ENCODE peak calls at places on chromosomes 7 and 10, in ten cellular contexts. C is psoas muscle, O is PC-9, N is IMR-90, W is endodermal cell, D is cardiac muscle cell, J is lower lobe of right lung, I is gastrocnemius medialis, H is sigmoid colon, Q is adrenal gland. X is an unnamed sample. For H3K9me3, the result is how much of the 10 kb centered on the place peaks cover.

GRCh38 chr10:101675115-101675514 is 19.9 kb downstream of the FBXW4 start:
- DNase-seq in C (no peak), O (no peak), N (no peak), W (no peak), D (no peak), J (no peak), I (no peak), H (no peak), Q (no peak), X (no peak)

GRCh38 chr7:18426564-18427226 is 68.9 kb upstream of the HDAC9 start:
- DNase-seq in C (no peak), O (peak), N (peak), W (no peak), D (no peak), J (no peak), I (no peak), H (no peak), Q (no peak), X (no peak)

GRCh38 chr10:49194212-49194920 is 6.2 kb upstream of the TMEM273 start:
- DNase-seq in C (no peak), O (no peak), N (no peak), W (no peak), D (no peak), J (no peak), I (no peak), H (no peak), Q (no peak), X (no peak)

GRCh38 chr10:88244781-88245350 is 338.3 kb downstream of the RNLS start:
- DNase-seq in C (no peak), O (no peak), N (no peak), W (no peak), D (no peak), J (no peak), I (no peak), H (no peak), Q (no peak), X (no peak)

GRCh38 chr10:97508342-97508741 is 9.6 kb downstream of the UBTD1 start:
- DNase-seq in C (no peak), O (no peak), N (peak), W (no peak), D (no peak), J (no peak), I (no peak), H (no peak), Q (no peak), X (no peak)

GRCh38 chr10:22410846-22411245 is 65.5 kb downstream of the SPAG6 start:
- DNase-seq in C (no peak), O (no peak), N (no peak), W (no peak), D (no peak), J (no peak), I (no peak), H (no peak), Q (no peak), X (no peak)

GRCh38 chr10:34407227-34407626 is 407.9 kb downstream of the PARD3 start:
- DNase-seq in C (no peak), O (no peak), N (peak), W (no peak), D (no peak), J (no peak), I (no peak), H (no peak), Q (no peak), X (no peak)

GRCh38 chr7:137717811-137718271 is 128.9 kb downstream of the DGKI start:
- DNase-seq in C (no peak), O (no peak), N (peak), W (peak), D (no peak), J (no peak), I (no peak), H (no peak), Q (no peak), X (no peak)

GRCh38 chr10:52652431-52653220 is 120.0 kb downstream of the MBL2 start:
- DNase-seq in C (no peak), O (no peak), N (no peak), W (no peak), D (no peak), J (no peak), I (no peak), H (no peak), Q (no peak), X (no peak)

GRCh38 chr10:83682399-83682798 is 456.9 kb upstream of the GHITM start:
- DNase-seq in C (no peak), O (no peak), N (no peak), W (no peak), D (no peak), J (no peak), I (no peak), H (no peak), Q (no peak), X (no peak)

GRCh38 chr7:141430426-141431142 is 120.6 kb upstream of the AGK start:
- DNase-seq in C (no peak), O (no peak), N (no peak), W (peak), D (peak), J (no peak), I (no peak), H (no peak), Q (no peak), X (no peak)

GRCh38 chr7:105794741-105795729 is 81.4 kb downstream of the ATXN7L1 start:
- DNase-seq in C (no peak), O (peak), N (peak), W (no peak), D (no peak), J (no peak), I (no peak), H (peak), Q (peak), X (no peak)

GRCh38 chr7:142328006-142328405 is 70.1 kb upstream of the PRSS58 start:
- DNase-seq in C (no peak), O (no peak), N (no peak), W (no peak), D (no peak), J (no peak), I (no peak), H (no peak), Q (no peak), X (no peak)

GRCh38 chr7:70189261-70189660 is 591.0 kb downstream of the AUTS2 start:
- DNase-seq in C (no peak), O (no peak), N (no peak), W (no peak), D (no peak), J (no peak), I (no peak), H (no peak), Q (no peak), X (no peak)

GRCh38 chr10:84329986-84330651 is 1.7 kb downstream of the CCSER2 start:
- DNase-seq in C (no peak), O (no peak), N (no peak), W (no peak), D (no peak), J (no peak), I (no peak), H (no peak), Q (no peak), X (no peak)

GRCh38 chr10:2278391-2278790 is 541.1 kb upstream of the ADARB2 start:
- DNase-seq in C (no peak), O (no peak), N (no peak), W (no peak), D (no peak), J (no peak), I (no peak), H (no peak), Q (no peak), X (no peak)

GRCh38 chr10:44981172-44982113 is 2.8 kb upstream of the DEPP1 start:
- DNase-seq in C (peak), O (peak), N (peak), W (no peak), D (no peak), J (peak), I (no peak), H (peak), Q (peak), X (no peak)

GRCh38 chr7:77867208-77867915 is 68.8 kb downstream of the PHTF2 start:
- DNase-seq in C (no peak), O (no peak), N (peak), W (no peak), D (no peak), J (no peak), I (no peak), H (no peak), Q (no peak), X (no peak)

GRCh38 chr7:92782855-92783254 is 53.5 kb downstream of the CDK6 start:
- DNase-seq in C (no peak), O (no peak), N (no peak), W (no peak), D (no peak), J (no peak), I (no peak), H (no peak), Q (no peak), X (no peak)

GRCh38 chr10:79053481-79054202 is 15.1 kb upstream of the ZMIZ1 start:
- DNase-seq in C (peak), O (no peak), N (no peak), W (no peak), D (no peak), J (peak), I (no peak), H (peak), Q (peak), X (peak)

GRCh38 chr7:92158660-92159575 is 20.0 kb downstream of the LRRD1 start:
- DNase-seq in C (no peak), O (no peak), N (peak), W (no peak), D (no peak), J (no peak), I (no peak), H (no peak), Q (no peak), X (no peak)

GRCh38 chr10:84244651-84245270 is at the start of gene RGR:
- DNase-seq in C (no peak), O (no peak), N (no peak), W (no peak), D (no peak), J (no peak), I (no peak), H (peak), Q (no peak), X (no peak)

GRCh38 chr7:10474048-10474447 is 499.6 kb upstream of the PHF14 start:
- DNase-seq in C (no peak), O (no peak), N (no peak), W (no peak), D (no peak), J (no peak), I (no peak), H (no peak), Q (no peak), X (no peak)

GRCh38 chr10:43075612-43076003 is 1.3 kb upstream of the RET start:
- DNase-seq in C (no peak), O (no peak), N (no peak), W (peak), D (no peak), J (no peak), I (no peak), H (no peak), Q (no peak), X (peak)

GRCh38 chr7:657565-658119 is 68.9 kb upstream of the DNAAF5 start:
- DNase-seq in C (no peak), O (no peak), N (peak), W (no peak), D (peak), J (no peak), I (no peak), H (peak), Q (no peak), X (no peak)

GRCh38 chr7:652881-653280 is 73.6 kb upstream of the DNAAF5 start:
- DNase-seq in C (no peak), O (no peak), N (no peak), W (no peak), D (no peak), J (no peak), I (no peak), H (no peak), Q (no peak), X (no peak)

GRCh38 chr7:651032-651728 is 75.3 kb upstream of the DNAAF5 start:
- DNase-seq in C (no peak), O (no peak), N (no peak), W (no peak), D (no peak), J (peak), I (no peak), H (no peak), Q (no peak), X (peak)

GRCh38 chr7:655758-656157 is 70.7 kb upstream of the DNAAF5 start:
- DNase-seq in C (no peak), O (no peak), N (no peak), W (no peak), D (no peak), J (no peak), I (no peak), H (no peak), Q (no peak), X (no peak)

GRCh38 chr7:653829-654764 is 72.4 kb upstream of the DNAAF5 start:
- DNase-seq in C (no peak), O (no peak), N (no peak), W (no peak), D (no peak), J (no peak), I (no peak), H (no peak), Q (no peak), X (no peak)
- H3K9me3 ChIP-seq in C (under half), O (under half), N (under half), W (under half), D (under half), J (under half), I (under half), H (under half), Q (under half), X (under half)

GRCh38 chr7:50588937-50589336 is 23.7 kb upstream of the DDC start:
- DNase-seq in C (no peak), O (no peak), N (no peak), W (peak), D (no peak), J (no peak), I (no peak), H (no peak), Q (no peak), X (no peak)
- TF ChIP-seq CTCF in C (no peak), O (no peak), N (no peak), W (peak), D (peak), J (no peak), I (no peak), H (no peak), Q (no peak), X (no peak)

GRCh38 chr7:143413123-143413522 is 4.5 kb upstream of the EPHA1 start:
- DNase-seq in C (no peak), O (no peak), N (no peak), W (no peak), D (no peak), J (no peak), I (no peak), H (no peak), Q (no peak), X (no peak)

GRCh38 chr7:143408247-143408685 is 390 bp downstream of the EPHA1 start:
- DNase-seq in C (no peak), O (no peak), N (no peak), W (no peak), D (no peak), J (no peak), I (no peak), H (no peak), Q (no peak), X (no peak)

GRCh38 chr7:143411976-143412708 is 3.5 kb upstream of the EPHA1 start:
- DNase-seq in C (no peak), O (no peak), N (no peak), W (no peak), D (no peak), J (no peak), I (no peak), H (no peak), Q (no peak), X (no peak)

GRCh38 chr7:143408686-143409551 is at the start of gene EPHA1:
- DNase-seq in C (no peak), O (peak), N (no peak), W (peak), D (no peak), J (peak), I (no peak), H (no peak), Q (no peak), X (peak)

DNA sequence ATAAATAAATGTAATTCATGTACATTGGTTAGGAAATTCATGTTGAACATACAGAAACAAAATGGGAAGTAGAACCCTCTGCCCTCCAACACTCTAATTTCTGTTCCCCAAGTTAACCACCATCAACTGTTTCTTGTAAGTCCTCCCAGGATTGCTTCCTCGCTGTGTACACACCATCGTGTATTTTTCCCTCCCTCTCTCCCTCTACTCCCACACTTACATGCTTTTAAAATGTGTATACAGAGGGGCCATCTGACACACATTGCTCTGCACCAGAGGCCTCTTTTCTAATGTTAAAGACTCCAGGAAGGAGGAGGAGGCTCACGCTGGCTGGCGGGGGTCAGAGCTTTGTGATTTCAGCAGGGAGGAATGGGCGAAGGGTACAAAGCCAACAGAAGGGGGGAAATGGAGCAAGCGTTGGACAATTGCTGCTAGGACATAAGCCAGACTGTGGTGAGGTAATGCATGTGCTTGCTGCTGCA is 1.9 kb upstream of the EPHA1 start:
- DNase-seq in C (no peak), O (no peak), N (peak), W (peak), D (no peak), J (no peak), I (no peak), H (peak), Q (no peak), X (peak)
- H3K4me3 ChIP-seq in C (no peak), O (no peak), N (no peak), W (no peak), D (no peak), J (no peak), I (no peak), H (no peak), Q (no peak), X (no peak)

GRCh38 chr10:90929179-90929578 is 8.3 kb upstream of the ANKRD1 start:
- DNase-seq in C (no peak), O (no peak), N (no peak), W (no peak), D (no peak), J (no peak), I (no peak), H (no peak), Q (no peak), X (no peak)

GRCh38 chr10:90930070-90930837 is 9.4 kb upstream of the ANKRD1 start:
- DNase-seq in C (no peak), O (peak), N (peak), W (peak), D (peak), J (no peak), I (no peak), H (no peak), Q (no peak), X (no peak)

GRCh38 chr10:90924552-90924951 is 3.7 kb upstream of the ANKRD1 start:
- DNase-seq in C (no peak), O (no peak), N (no peak), W (no peak), D (no peak), J (no peak), I (no peak), H (no peak), Q (no peak), X (no peak)

GRCh38 chr10:90925078-90926029 is 4.5 kb upstream of the ANKRD1 start:
- DNase-seq in C (no peak), O (no peak), N (no peak), W (peak), D (no peak), J (no peak), I (no peak), H (no peak), Q (no peak), X (no peak)

DNA sequence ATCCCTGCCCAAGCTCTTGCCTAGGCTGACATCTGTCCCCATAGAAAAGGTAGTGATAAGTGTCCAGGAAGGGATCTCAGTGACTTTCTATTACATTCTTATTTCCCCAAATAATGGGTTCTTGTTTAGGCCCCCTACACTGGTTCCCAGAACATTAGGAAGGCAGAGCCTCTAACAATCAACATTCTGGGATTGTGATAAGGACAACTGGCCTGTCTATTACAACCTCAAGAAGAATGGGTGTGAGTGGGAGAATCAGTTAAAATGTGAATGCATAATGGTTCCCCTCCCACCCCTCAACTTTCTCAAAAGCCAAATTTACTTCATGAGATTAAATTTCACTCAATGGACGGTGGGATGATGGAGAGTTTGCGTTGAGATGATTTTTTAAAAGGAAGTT is 6.4 kb upstream of the ANKRD1 start:
- DNase-seq in C (no peak), O (no peak), N (no peak), W (no peak), D (no peak), J (no peak), I (no peak), H (no peak), Q (no peak), X (no peak)
- H3K9me3 ChIP-seq in C (under half), O (under half), N (under half), W (under half), D (under half), J (under half), I (under half), H (under half), Q (under half), X (under half)

DNA sequence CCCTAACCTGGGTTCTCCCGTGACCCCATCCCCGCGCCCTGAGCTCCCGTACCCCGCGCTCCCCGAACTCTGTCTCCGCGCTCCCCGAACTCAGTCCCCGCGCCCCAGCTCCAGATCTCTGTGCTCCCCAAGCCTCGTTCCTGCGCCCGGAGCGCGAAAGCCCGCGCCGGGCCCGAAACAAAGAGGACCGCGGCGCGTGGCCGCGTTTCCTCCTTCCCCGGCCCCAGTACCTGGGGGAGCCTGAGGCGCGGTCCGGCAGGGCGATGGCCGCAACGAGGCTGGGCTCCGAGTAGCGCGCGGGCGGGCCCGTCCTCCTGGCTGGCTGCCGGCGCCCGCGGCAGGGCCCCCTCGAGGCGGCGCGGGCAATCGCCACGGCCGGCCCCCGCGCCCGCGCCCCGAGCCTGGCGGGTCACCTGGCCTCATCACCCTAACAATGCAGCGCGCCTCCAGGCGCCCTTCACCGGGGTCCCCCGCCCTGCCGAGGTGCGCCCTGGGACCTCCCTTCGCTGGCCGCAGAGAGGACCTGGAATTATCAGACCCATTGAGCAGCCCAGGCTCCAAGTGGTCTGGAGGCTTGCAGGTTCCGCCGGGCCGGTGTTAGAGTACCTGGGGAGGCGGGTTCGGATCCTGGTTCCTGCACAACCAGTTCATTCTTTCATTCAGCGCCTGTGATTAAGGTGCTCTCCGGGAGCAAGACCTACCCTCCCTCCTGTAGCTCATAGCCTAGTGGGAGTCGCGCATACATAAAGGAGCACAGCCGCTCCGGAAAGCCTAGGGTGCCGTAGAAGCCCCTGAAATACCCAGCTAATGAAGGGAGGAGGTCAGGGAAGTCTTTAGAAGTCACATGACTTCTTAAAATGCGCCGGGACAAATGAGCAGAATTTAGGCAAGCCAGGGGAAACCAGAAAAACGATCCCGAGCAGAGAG is at the start of gene TNS3:
- DNase-seq in C (peak), O (peak), N (peak), W (peak), D (peak), J (peak), I (no peak), H (no peak), Q (peak), X (peak)
- TF ChIP-seq CTCF in C (peak), O (no peak), N (peak), W (peak), D (peak), J (peak), I (peak), H (no peak), Q (peak), X (peak)

GRCh38 chr10:132163278-132163765 is 23.4 kb upstream of the DPYSL4 start:
- DNase-seq in C (peak), O (no peak), N (no peak), W (peak), D (peak), J (peak), I (no peak), H (no peak), Q (no peak), X (peak)
- H3K4me3 ChIP-seq in C (no peak), O (no peak), N (no peak), W (no peak), D (no peak), J (no peak), I (no peak), H (no peak), Q (no peak), X (no peak)

DNA sequence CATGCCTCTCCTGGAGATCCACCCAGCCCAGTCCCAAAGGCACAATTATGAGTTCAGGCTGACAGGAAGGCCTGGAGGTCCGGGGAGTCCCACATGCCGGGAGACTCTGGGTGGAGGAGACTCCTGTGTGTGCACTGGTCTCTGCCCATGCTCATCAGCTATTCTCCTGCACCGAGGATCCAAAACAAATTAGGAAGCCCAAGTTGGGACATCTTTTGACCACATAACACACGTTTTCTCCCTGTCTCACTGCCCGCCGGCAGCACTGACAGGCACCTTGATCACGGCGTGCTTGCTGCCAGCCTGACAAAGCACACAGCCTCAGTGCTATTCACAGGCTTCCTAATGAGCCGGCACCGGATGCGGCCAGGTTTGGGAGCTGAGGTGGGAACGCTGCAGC is 412.7 kb downstream of the PTPRN2 start:
- DNase-seq in C (no peak), O (no peak), N (no peak), W (no peak), D (no peak), J (no peak), I (no peak), H (no peak), Q (no peak), X (no peak)
- H3K9me3 ChIP-seq in C (under half), O (under half), N (under half), W (half or more), D (under half), J (under half), I (under half), H (under half), Q (under half), X (under half)